ENCODE peak calls at places on chromosomes 5 and 9, in five cellular contexts. H is IMR-90, Z is colonic mucosa, M is GM23338, G is HuH-7. S is an unnamed sample.

GRCh38 chr9:37972346-37972745 is 68.4 kb upstream of the SLC25A51 start:
- DNase-seq in H (peak), Z (no peak), M (no peak), G (no peak), S (peak)

GRCh38 chr9:65432722-65433323 is 147.8 kb upstream of the FOXD4L5 start:
- DNase-seq in M (no peak), H (no peak), G (no peak), Z (no peak), S (no peak)

GRCh38 chr5:9166202-9167147 is 379.4 kb downstream of the SEMA5A start:
- DNase-seq in H (no peak), Z (no peak), G (no peak), M (no peak), S (no peak)

GRCh38 chr9:96478829-96479371 is 28.9 kb downstream of the HABP4 start:
- DNase-seq in G (no peak), H (peak), Z (no peak), M (no peak), S (no peak)

GRCh38 chr9:128790536-128790935 is 3.5 kb downstream of the TBC1D13 start:
- DNase-seq in Z (no peak), H (no peak), G (no peak), M (no peak), S (no peak)

GRCh38 chr9:94826044-94826443 is 99.5 kb downstream of the AOPEP start:
- DNase-seq in M (no peak), Z (peak), H (no peak), G (no peak), S (no peak)

GRCh38 chr5:160133071-160133917 is 14.0 kb upstream of the PWWP2A start:
- DNase-seq in M (peak), Z (peak), G (no peak), H (no peak), S (peak)

GRCh38 chr9:70574222-70574837 is 159.9 kb upstream of the KLF9 start:
- DNase-seq in Z (no peak), G (no peak), M (peak), H (peak), S (peak)

GRCh38 chr9:16726023-16726422 is 144.4 kb downstream of the BNC2 start:
- DNase-seq in H (peak), M (peak), Z (no peak), G (no peak), S (peak)

GRCh38 chr9:116238225-116238624 is 84.6 kb downstream of the PAPPA start:
- DNase-seq in Z (no peak), H (peak), M (no peak), G (no peak), S (no peak)

GRCh38 chr5:154260224-154260859 is 69.8 kb downstream of the GALNT10 start:
- DNase-seq in M (peak), G (no peak), H (no peak), Z (no peak), S (peak)

GRCh38 chr5:170135796-170136490 is 30.2 kb downstream of the FOXI1 start:
- DNase-seq in Z (no peak), H (no peak), M (no peak), G (no peak), S (no peak)

GRCh38 chr5:84287964-84288363 is 96.7 kb downstream of the EDIL3 start:
- DNase-seq in Z (no peak), M (no peak), G (no peak), H (peak), S (no peak)

GRCh38 chr5:175823731-175824525 is 47.5 kb upstream of the CPLX2 start:
- DNase-seq in Z (no peak), G (no peak), H (no peak), M (peak), S (peak)

GRCh38 chr5:51072937-51073336 is 310.3 kb upstream of the ISL1 start:
- DNase-seq in M (no peak), Z (no peak), G (no peak), H (no peak), S (no peak)

GRCh38 chr5:175060264-175060663 is 335.9 kb downstream of the MSX2 start:
- DNase-seq in M (peak), Z (no peak), H (no peak), G (no peak), S (no peak)

GRCh38 chr5:61598140-61598539 is 266.1 kb downstream of the ZSWIM6 start:
- DNase-seq in H (no peak), M (no peak), G (no peak), Z (no peak), S (no peak)

GRCh38 chr5:135309391-135310327 is 89.4 kb downstream of the MACROH2A1 start:
- DNase-seq in H (no peak), G (no peak), Z (no peak), M (no peak), S (no peak)

GRCh38 chr5:53080271-53080670 is 29.3 kb downstream of the MOCS2 start:
- DNase-seq in G (no peak), H (no peak), M (no peak), Z (no peak), S (no peak)

GRCh38 chr5:138077064-138077696 is 6.7 kb upstream of the WNT8A start:
- DNase-seq in H (peak), Z (peak), M (peak), G (peak), S (peak)

GRCh38 chr5:170721681-170722080 is 61.8 kb upstream of the GABRP start:
- DNase-seq in Z (no peak), M (no peak), G (no peak), H (no peak), S (no peak)